ENCODE peak calls at places on chromosome 21, in seven cellular contexts. L is stimulated activated effector memory CD8-positive, alpha-beta T cell treated with anti-CD3 and anti-CD28 coated beads, Interleukin-12 subunit alpha, Interleukin-12 subunit beta, amount 100 ng/mL, for 72 hours; U is GM10248; F is heart right ventricle; D is amniotic stem cell; T is AG10803; P is NB4. H is an unnamed sample.

GRCh38 chr21:36859744-36860501 is 106.5 kb downstream of the HLCS start:
- DNase-seq in L (peak; percentile 64), U (peak; percentile 41), F (peak; percentile 81), D (no peak), T (peak; percentile 47), P (peak; percentile 90), H (peak; percentile 93)

GRCh38 chr21:45986316-45987051 is 4.9 kb downstream of the COL6A1 start:
- DNase-seq in L (no peak), U (no peak), F (peak; percentile 10), D (no peak), T (no peak), P (no peak), H (no peak)

GRCh38 chr21:17921579-17922530 is 102.7 kb upstream of the C21orf91 start:
- DNase-seq in L (no peak), U (no peak), F (no peak), D (no peak), T (peak; percentile 91), P (no peak), H (peak; percentile 98)

GRCh38 chr21:36691539-36692124 is 7.3 kb upstream of the SIM2 start:
- DNase-seq in L (no peak), U (no peak), F (no peak), D (no peak), T (no peak), P (no peak), H (no peak)

GRCh38 chr21:45405819-45406762 is 1.1 kb downstream of the COL18A1 start:
- DNase-seq in L (no peak), U (no peak), F (peak; percentile 40), D (no peak), T (no peak), P (no peak), H (no peak)

GRCh38 chr21:32352556-32352955 is 40.3 kb downstream of the URB1 start:
- DNase-seq in L (no peak), U (no peak), F (no peak), D (no peak), T (no peak), P (no peak), H (no peak)

GRCh38 chr21:41974752-41975053 is 20.9 kb upstream of the C2CD2 start:
- DNase-seq in L (no peak), U (no peak), F (no peak), D (no peak), T (no peak), P (no peak), H (no peak)

GRCh38 chr21:38993561-38993960 is 187.8 kb downstream of the ETS2 start:
- DNase-seq in L (no peak), U (no peak), F (no peak), D (peak; percentile 58), T (peak; percentile 90), P (no peak), H (peak; percentile 91)

GRCh38 chr21:42980959-42981523 is 6.7 kb downstream of the PKNOX1 start:
- DNase-seq in L (no peak), U (no peak), F (no peak), D (no peak), T (peak; percentile 53), P (peak; percentile 49), H (no peak)

GRCh38 chr21:45515241-45516061 is 26.8 kb downstream of the SLC19A1 start:
- DNase-seq in L (no peak), U (no peak), F (peak; percentile 13), D (no peak), T (no peak), P (no peak), H (no peak)

GRCh38 chr21:42847051-42847707 is 32.2 kb downstream of the WDR4 start:
- DNase-seq in L (no peak), U (no peak), F (no peak), D (no peak), T (no peak), P (no peak), H (no peak)

GRCh38 chr21:43936186-43936967 is 71.4 kb downstream of the AGPAT3 start:
- DNase-seq in L (no peak), U (no peak), F (no peak), D (no peak), T (peak; percentile 58), P (no peak), H (no peak)

GRCh38 chr21:32819702-32820101 is 48.1 kb upstream of the PAXBP1 start:
- DNase-seq in L (no peak), U (no peak), F (no peak), D (peak; percentile 38), T (peak; percentile 95), P (no peak), H (peak; percentile 90)

H was measured in HCEC 1CT.